ENCODE peak calls at places on chromosomes 3 and 15, in nine cellular contexts. B, I, L, K, G, O, J, Q and E are unnamed samples.
A peak's percentile ranks its signal among the peaks of the same experiment; 100 is the strongest.

GRCh38 chr3:157335677-157336076 is 101.0 kb upstream of the PTX3 start:
- DNase-seq in O (peak; percentile 47), Q (peak; percentile 83), J (peak; percentile 84), I (no peak), B (peak; percentile 31), L (no peak), G (peak; percentile 71), K (no peak), E (no peak)

GRCh38 chr15:39551476-39551875 is 29.4 kb upstream of the THBS1 start:
- DNase-seq in O (no peak), K (no peak), G (no peak), J (no peak), Q (no peak), B (no peak), I (no peak), L (no peak), E (no peak)

GRCh38 chr3:67819447-67819846 is 165.0 kb upstream of the SUCLG2 start:
- DNase-seq in J (peak; percentile 3), L (no peak), Q (no peak), B (no peak), G (no peak), O (peak; percentile 33), K (no peak), I (no peak), E (no peak)

GRCh38 chr3:107428051-107428858 is 51.0 kb downstream of the CCDC54 start:
- DNase-seq in O (no peak), L (no peak), K (no peak), G (no peak), Q (no peak), J (no peak), I (no peak), B (no peak), E (no peak)

GRCh38 chr3:24137958-24138875 is 193.1 kb downstream of the NR1D2 start:
- DNase-seq in L (no peak), J (no peak), B (no peak), Q (no peak), G (no peak), K (peak; percentile 13), O (no peak), I (no peak), E (peak; percentile 10)

GRCh38 chr3:161175506-161175905 is 45.6 kb upstream of the NMD3 start:
- DNase-seq in B (no peak), I (no peak), K (no peak), Q (no peak), J (no peak), L (no peak), G (no peak), O (no peak), E (no peak)

GRCh38 chr15:50024183-50024795 is 94.7 kb downstream of the ATP8B4 start:
- DNase-seq in B (no peak), I (no peak), Q (no peak), L (no peak), K (no peak), O (no peak), J (no peak), G (no peak), E (no peak)

GRCh38 chr15:40459391-40460015 is 11.3 kb upstream of the CHST14 start:
- DNase-seq in B (no peak), G (no peak), L (peak; percentile 58), O (no peak), K (no peak), Q (no peak), J (no peak), I (no peak), E (no peak)

GRCh38 chr3:23480324-23480704 is 277.2 kb downstream of the UBE2E2 start:
- DNase-seq in I (no peak), K (no peak), O (no peak), Q (no peak), L (no peak), B (no peak), G (no peak), J (no peak), E (no peak)

GRCh38 chr3:182215881-182216280 is 504.2 kb downstream of the SOX2 start:
- DNase-seq in J (no peak), Q (no peak), B (no peak), I (no peak), G (no peak), L (no peak), O (no peak), K (no peak), E (no peak)

GRCh38 chr15:67803996-67804843 is 21.1 kb upstream of the SKOR1 start:
- DNase-seq in K (no peak), O (peak; percentile 43), J (no peak), Q (no peak), B (no peak), L (peak; percentile 67), G (no peak), I (peak; percentile 60), E (no peak)

GRCh38 chr3:150594150-150594549 is 9.0 kb upstream of the SELENOT start:
- DNase-seq in K (no peak), J (no peak), B (no peak), Q (no peak), O (no peak), G (no peak), I (no peak), L (no peak), E (no peak)

GRCh38 chr15:94792166-94792565 is 560.8 kb downstream of the MCTP2 start:
- DNase-seq in I (peak; percentile 24), B (no peak), O (no peak), J (no peak), K (no peak), G (no peak), L (no peak), Q (peak; percentile 1), E (no peak)

GRCh38 chr3:80050826-80051601 is 283.2 kb upstream of the ROBO1 start:
- DNase-seq in G (no peak), K (no peak), B (no peak), J (no peak), L (no peak), O (no peak), Q (no peak), I (peak; percentile 6), E (no peak)

GRCh38 chr15:69666921-69667811 is 214.5 kb downstream of the RPLP1 start:
- DNase-seq in J (no peak), I (no peak), K (peak; percentile 40), Q (no peak), L (peak; percentile 86), B (no peak), G (no peak), O (no peak), E (peak; percentile 86)

GRCh38 chr3:107687182-107687581 is 164.4 kb downstream of the BBX start:
- DNase-seq in Q (no peak), O (no peak), G (no peak), K (no peak), J (no peak), L (no peak), B (no peak), I (no peak), E (no peak)

GRCh38 chr15:40511472-40512133 is 40.8 kb downstream of the CHST14 start:
- DNase-seq in I (peak; percentile 70), L (peak; percentile 89), G (peak; percentile 33), J (peak; percentile 60), O (peak; percentile 73), B (peak; percentile 54), Q (peak; percentile 38), K (peak; percentile 84), E (peak; percentile 59)

GRCh38 chr3:14869877-14870563 is 51.3 kb downstream of the FGD5 start:
- DNase-seq in B (no peak), Q (no peak), I (no peak), L (no peak), K (no peak), O (no peak), J (no peak), G (no peak), E (no peak)

GRCh38 chr15:37088436-37088835 is 11.9 kb downstream of the MEIS2 start:
- DNase-seq in B (no peak), I (no peak), K (no peak), G (no peak), J (no peak), L (no peak), Q (no peak), O (no peak), E (no peak)

GRCh38 chr15:37086120-37086519 is 14.2 kb downstream of the MEIS2 start:
- DNase-seq in L (no peak), K (no peak), B (no peak), O (no peak), J (no peak), G (no peak), Q (no peak), I (no peak), E (no peak)

GRCh38 chr15:37084602-37085001 is 15.7 kb downstream of the MEIS2 start:
- DNase-seq in O (no peak), L (no peak), I (no peak), G (no peak), B (no peak), Q (no peak), J (no peak), K (no peak), E (no peak)

GRCh38 chr15:37086521-37086920 is 13.8 kb downstream of the MEIS2 start:
- DNase-seq in B (no peak), K (no peak), L (no peak), O (no peak), Q (no peak), G (no peak), I (no peak), J (no peak), E (no peak)

GRCh38 chr15:37087050-37087691 is 13.2 kb downstream of the MEIS2 start:
- DNase-seq in J (no peak), O (no peak), Q (no peak), I (no peak), G (no peak), L (no peak), K (no peak), B (no peak), E (no peak)
- TF ChIP-seq CTCF in J (no peak), O (no peak), Q (no peak), I (no peak), G (no peak), L (no peak), K (no peak), B (no peak), E (no peak)

GRCh38 chr3:71838406-71838805 is 53.5 kb upstream of the PROK2 start:
- DNase-seq in J (peak; percentile 29), K (no peak), Q (no peak), O (no peak), I (no peak), L (no peak), B (no peak), G (no peak), E (no peak)
- TF ChIP-seq CTCF in J (no peak), K (no peak), Q (no peak), O (no peak), I (no peak), L (no peak), B (no peak), G (no peak), E (no peak)

DNA sequence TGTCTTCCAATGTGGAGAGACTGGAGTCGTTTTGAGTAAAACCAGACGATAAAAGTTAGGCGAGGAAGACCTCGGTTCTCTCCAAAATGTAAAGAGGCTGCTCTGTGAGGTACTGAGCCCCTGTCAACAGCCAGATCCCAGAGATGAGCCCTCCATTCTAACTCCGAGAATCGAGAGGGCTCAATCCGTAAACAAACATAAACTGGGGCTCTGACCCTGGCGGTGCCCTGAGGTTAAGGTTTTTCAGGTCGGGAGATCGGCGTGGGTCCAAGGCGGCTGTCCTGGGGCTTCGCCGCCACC is 417 bp downstream of the TBCCD1 start:
- DNase-seq in Q (no peak), I (no peak), B (no peak), L (no peak), J (no peak), K (no peak), O (peak; percentile 49), G (no peak), E (no peak)
- TF ChIP-seq CTCF in Q (no peak), I (no peak), B (no peak), L (no peak), J (no peak), K (no peak), O (no peak), G (no peak), E (no peak)

GRCh38 chr3:127170794-127171193 is 22.1 kb upstream of the PRR23E start:
- DNase-seq in B (no peak), I (peak; percentile 88), K (no peak), G (peak; percentile 51), O (peak; percentile 51), L (no peak), Q (peak; percentile 59), J (peak; percentile 43), E (no peak)
- TF ChIP-seq CTCF in B (no peak), I (peak; percentile 26), K (no peak), G (no peak), O (no peak), L (no peak), Q (no peak), J (no peak), E (no peak)